ENCODE peak calls at places on chromosomes 12 and 14, in ten cellular contexts. K is left ventricle myocardium inferior; D is occipital lobe; L is iPS-NIHi11; R is effector memory CD4-positive, alpha-beta T cell; V is stimulated activated CD8-positive, alpha-beta memory T cell treated with anti-CD3 and anti-CD28 coated beads, Interleukin-4, amount 100 ng/mL, for 4 hours; J is NCI-H1092 treated with DMSO at 0.1 percent for 48 hours; Z is stimulated activated CD4-positive, alpha-beta T cell treated with anti-CD3 and anti-CD28 coated beads, Interleukin-12 subunit alpha, Interleukin-12 subunit beta, amount 100 ng/mL, for 24 hours; F is activated T-helper 1 cell treated with anti-CD3 and anti-CD28 coated beads, Interleukin-12 subunit alpha, Interleukin-12 subunit beta, Interleukin-2, Interleukin-4 antibody, amounts not matched to agents 30 ng/mL and 10 ng/mL and 1 ng/mL, durations not matched to agents 14 hours and 24 hours and 36 hours; O is left ventricle myocardium superior. X is an unnamed sample.

GRCh38 chr12:106415134-106415533 is 57.6 kb downstream of the POLR3B start:
- DNase-seq in K (no peak), D (no peak), L (no peak), R (no peak), V (no peak), J (no peak), Z (no peak), F (no peak), O (no peak), X (peak; percentile 62)

GRCh38 chr14:22769369-22769768 is 2.9 kb downstream of the OXA1L start:
- DNase-seq in K (no peak), D (no peak), L (no peak), R (no peak), V (no peak), J (no peak), Z (no peak), F (no peak), O (no peak), X (no peak)

GRCh38 chr12:10968765-10969456 is 17.8 kb downstream of the TAS2R50 start:
- DNase-seq in K (peak; percentile 18), D (no peak), L (no peak), R (no peak), V (no peak), J (no peak), Z (no peak), F (no peak), O (peak; percentile 47), X (no peak)

GRCh38 chr14:54451961-54452360 is 10.8 kb upstream of the CNIH1 start:
- DNase-seq in K (no peak), D (no peak), L (no peak), R (no peak), V (no peak), J (no peak), Z (no peak), F (no peak), O (no peak), X (no peak)

GRCh38 chr14:91867316-91867988 is at the start of gene TC2N:
- DNase-seq in K (no peak), D (no peak), L (no peak), R (peak; percentile 41), V (no peak), J (no peak), Z (no peak), F (peak; percentile 67), O (no peak), X (no peak)

GRCh38 chr12:3246253-3246652 is 169.1 kb downstream of the TSPAN9 start:
- DNase-seq in K (no peak), D (no peak), L (no peak), R (no peak), V (no peak), J (no peak), Z (no peak), F (no peak), O (no peak), X (no peak)

GRCh38 chr14:24246765-24247212 is 4.4 kb upstream of the TINF2 start:
- DNase-seq in K (no peak), D (no peak), L (no peak), R (no peak), V (no peak), J (no peak), Z (no peak), F (peak; percentile 35), O (no peak), X (no peak)

GRCh38 chr14:79134346-79134745 is 964.2 kb downstream of the NRXN3 start:
- DNase-seq in K (no peak), D (peak; percentile 1), L (no peak), R (no peak), V (no peak), J (no peak), Z (no peak), F (no peak), O (no peak), X (no peak)

GRCh38 chr14:53124778-53125177 is 28.3 kb downstream of the DDHD1 start:
- DNase-seq in K (no peak), D (no peak), L (no peak), R (no peak), V (no peak), J (no peak), Z (no peak), F (no peak), O (no peak), X (no peak)

GRCh38 chr12:55925870-55926737 is 1.6 kb downstream of the PYM1 start:
- DNase-seq in K (no peak), D (no peak), L (no peak), R (no peak), V (no peak), J (no peak), Z (no peak), F (no peak), O (no peak), X (peak; percentile 27)